ENCODE peak calls at places on chromosomes 13 and 19, in five cellular contexts. F is foreskin fibroblast, X is BJ, V is AG09309, Z is cardiac fibroblast. Y is an unnamed sample.

GRCh38 chr19:15463865-15464371 is 426 bp downstream of the RASAL3 start:
- DNase-seq in F (no peak), X (no peak), V (no peak), Z (no peak), Y (no peak)

GRCh38 chr19:14979136-14979497 is 547 bp downstream of the SLC1A6 start:
- DNase-seq in F (no peak), X (no peak), V (no peak), Z (no peak), Y (no peak)

GRCh38 chr13:50030315-50030714 is 15.1 kb downstream of the KCNRG start:
- DNase-seq in F (no peak), X (no peak), V (no peak), Z (peak; percentile 37), Y (no peak)

GRCh38 chr13:40484101-40484800 is 182.2 kb downstream of the FOXO1 start:
- DNase-seq in F (no peak), X (no peak), V (no peak), Z (no peak), Y (no peak)

GRCh38 chr19:15532779-15533521 is 24.6 kb downstream of the CYP4F22 start:
- DNase-seq in F (peak; percentile 4), X (no peak), V (no peak), Z (peak; percentile 40), Y (no peak)

GRCh38 chr13:81409284-81409683 is 1068.4 kb upstream of the SPRY2 start:
- DNase-seq in F (no peak), X (no peak), V (no peak), Z (no peak), Y (no peak)

GRCh38 chr19:30360378-30361106 is 11.6 kb upstream of the ZNF536 start:
- DNase-seq in F (no peak), X (no peak), V (no peak), Z (no peak), Y (no peak)

GRCh38 chr19:1290245-1290698 is 4.6 kb downstream of the EFNA2 start:
- DNase-seq in F (no peak), X (no peak), V (no peak), Z (no peak), Y (no peak)

GRCh38 chr19:44684892-44685847 is 13.8 kb upstream of the CEACAM16 start:
- DNase-seq in F (peak; percentile 92), X (peak; percentile 57), V (peak; percentile 79), Z (peak; percentile 90), Y (peak; percentile 75)

GRCh38 chr19:7868671-7869452 is 5.3 kb downstream of the PRR36 start:
- DNase-seq in F (peak; percentile 85), X (no peak), V (no peak), Z (peak; percentile 67), Y (no peak)

GRCh38 chr19:28217064-28217463 is 995.9 kb downstream of the UQCRFS1 start:
- DNase-seq in F (no peak), X (no peak), V (no peak), Z (no peak), Y (no peak)
- TF ChIP-seq CTCF in F (no peak), X (no peak), V (no peak), Z (no peak), Y (no peak)

GRCh38 chr19:47495478-47496372 is 11.7 kb upstream of the KPTN start:
- DNase-seq in F (no peak), X (no peak), V (no peak), Z (no peak), Y (no peak)
- TF ChIP-seq CTCF in F (no peak), X (no peak), V (no peak), Z (no peak), Y (no peak)

DNA sequence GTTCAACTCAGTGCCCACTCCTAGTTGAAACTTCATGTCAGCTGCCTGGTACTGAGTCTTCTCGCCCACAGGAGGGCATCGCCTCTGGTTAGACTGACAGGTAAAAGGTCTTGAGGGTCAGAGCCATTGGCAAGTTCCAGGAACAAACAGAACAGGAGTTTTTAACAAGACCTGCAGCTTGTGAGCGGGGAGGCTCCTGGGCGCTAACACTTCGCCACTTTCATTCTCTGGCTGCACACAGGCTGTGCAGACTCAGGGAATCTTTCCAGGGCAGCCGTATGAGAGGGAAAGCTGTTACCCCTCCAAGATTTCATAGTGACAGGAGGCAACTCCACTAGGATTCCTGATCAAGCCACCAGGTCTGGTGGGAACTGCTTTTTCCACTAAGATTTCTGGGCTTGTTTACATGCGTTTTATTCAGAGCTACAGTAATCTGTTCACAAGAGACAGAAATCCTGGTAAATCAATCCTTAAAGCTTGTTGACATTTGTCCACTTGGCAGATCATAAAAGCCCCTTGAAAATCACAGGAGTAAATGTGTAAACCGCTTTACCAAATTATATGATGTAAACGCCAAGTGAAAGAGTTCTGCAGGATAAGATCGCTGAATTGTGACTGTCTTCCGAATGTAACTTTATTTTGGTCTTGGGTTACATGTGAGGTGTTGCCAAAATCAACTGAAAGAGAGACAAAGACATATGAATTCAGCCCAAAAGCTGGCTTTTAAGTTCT is 190.6 kb downstream of the MZT1 start:
- DNase-seq in F (no peak), X (no peak), V (no peak), Z (no peak), Y (no peak)
- TF ChIP-seq CTCF in F (no peak), X (no peak), V (no peak), Z (no peak), Y (no peak)

DNA sequence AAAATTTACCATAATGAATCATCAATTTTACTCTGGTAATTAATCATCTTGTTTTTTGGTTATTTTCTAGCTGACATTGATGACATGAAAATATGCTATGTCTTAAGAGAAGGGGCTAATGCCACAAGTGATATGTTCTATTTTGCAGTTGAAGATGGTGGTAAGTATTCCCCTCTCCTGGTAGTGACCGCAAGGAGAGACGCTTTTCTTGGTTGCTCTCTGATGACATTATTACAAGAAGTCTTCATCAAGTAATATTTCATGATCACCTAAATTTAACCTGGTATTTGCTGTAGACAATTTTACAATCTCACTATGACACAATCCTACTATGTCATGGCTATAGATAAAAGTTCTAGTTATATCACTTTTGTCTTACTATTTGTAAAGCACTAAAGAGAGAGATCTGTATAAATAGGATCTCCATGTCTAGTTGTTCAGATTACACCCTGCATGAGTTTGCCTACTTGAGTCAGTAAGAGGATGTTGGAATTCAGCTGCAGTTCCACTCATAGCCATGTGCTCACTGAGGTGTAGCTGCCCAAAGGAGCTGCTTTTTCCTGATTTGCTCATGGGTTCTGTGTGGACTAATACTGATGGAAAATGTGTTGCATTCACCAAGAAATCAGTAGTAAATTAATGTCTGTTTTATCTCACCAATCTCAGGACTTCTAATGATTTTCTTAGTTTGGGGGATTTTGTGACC is 10.9 kb downstream of the FREM2 start:
- DNase-seq in F (no peak), X (no peak), V (no peak), Z (no peak), Y (no peak)
- TF ChIP-seq CTCF in F (no peak), X (no peak), V (no peak), Z (no peak), Y (no peak)

GRCh38 chr13:113724780-113725315 is 34.2 kb upstream of the TMEM255B start:
- DNase-seq in F (peak; percentile 79), X (no peak), V (no peak), Z (peak; percentile 68), Y (no peak)
- TF ChIP-seq CTCF in F (peak; percentile 81), X (peak; percentile 92), V (peak; percentile 89), Z (peak; percentile 80), Y (peak; percentile 80)

Y was measured in AG09319.